ENCODE peak calls at places on chromosomes 11 and 22, in nine cellular contexts. O, L, W, B, H, K, A, G and U are unnamed samples.

GRCh38 chr11:112477929-112478317 is 217.3 kb upstream of the PLET1 start:
- DNase-seq in K (no peak), A (no peak), O (no peak), L (no peak), H (no peak), B (no peak), W (no peak), G (no peak), U (no peak)

GRCh38 chr11:132685174-132685611 is 847.1 kb downstream of the OPCML start:
- DNase-seq in G (no peak), A (peak), O (no peak), H (no peak), B (no peak), L (no peak), W (no peak), K (no peak), U (no peak)

GRCh38 chr22:39212721-39213376 is 31.9 kb downstream of the PDGFB start:
- DNase-seq in O (peak), W (no peak), H (no peak), K (peak), B (peak), A (no peak), L (no peak), G (no peak), U (peak)

GRCh38 chr11:61281581-61282250 is 13.4 kb downstream of the VWCE start:
- DNase-seq in H (no peak), W (no peak), G (peak), O (peak), L (peak), K (peak), A (no peak), B (no peak), U (no peak)

GRCh38 chr11:27563201-27563600 is 56.6 kb upstream of the LIN7C start:
- DNase-seq in H (no peak), K (no peak), W (no peak), A (peak), O (no peak), B (no peak), G (no peak), L (no peak), U (no peak)

GRCh38 chr11:74647404-74647803 is 55.0 kb downstream of the POLD3 start:
- DNase-seq in L (no peak), A (peak), G (no peak), K (no peak), O (no peak), W (no peak), H (no peak), B (no peak), U (no peak)

GRCh38 chr11:120209750-120210650 is 832 bp upstream of the OAF start:
- DNase-seq in L (no peak), A (no peak), K (no peak), O (no peak), W (no peak), H (no peak), G (no peak), B (no peak), U (no peak)

GRCh38 chr11:17760102-17761029 is 25.8 kb downstream of the KCNC1 start:
- DNase-seq in H (no peak), B (no peak), L (peak), G (peak), O (peak), K (peak), W (peak), A (peak), U (no peak)

GRCh38 chr11:10305964-10306918 is 1.4 kb downstream of the ADM start:
- DNase-seq in K (no peak), G (peak), W (peak), L (peak), A (peak), B (peak), O (no peak), H (no peak), U (peak)

GRCh38 chr11:944711-945470 is 19.2 kb downstream of the AP2A2 start:
- DNase-seq in G (no peak), O (no peak), B (no peak), K (no peak), L (no peak), A (peak), H (no peak), W (no peak), U (no peak)

GRCh38 chr11:17755891-17756290 is 21.3 kb downstream of the KCNC1 start:
- DNase-seq in G (no peak), H (no peak), O (no peak), L (no peak), W (no peak), B (no peak), K (no peak), A (no peak), U (no peak)

GRCh38 chr11:92393218-92393617 is 168.6 kb downstream of the FAT3 start:
- DNase-seq in K (no peak), W (no peak), A (no peak), H (no peak), B (no peak), O (no peak), G (no peak), L (no peak), U (no peak)

GRCh38 chr22:25048659-25049657 is 96.4 kb downstream of the KIAA1671 start:
- DNase-seq in H (peak), B (peak), L (peak), A (peak), O (peak), K (peak), W (peak), G (peak), U (peak)

GRCh38 chr11:125174057-125174456 is 9.5 kb downstream of the PKNOX2 start:
- DNase-seq in L (no peak), O (no peak), A (no peak), W (no peak), B (no peak), G (no peak), H (no peak), K (no peak), U (no peak)

GRCh38 chr22:32080904-32081303 is 37.8 kb downstream of the SLC5A1 start:
- DNase-seq in A (peak), W (no peak), L (peak), G (peak), H (no peak), O (peak), B (no peak), K (peak), U (no peak)

GRCh38 chr11:10386361-10386760 is 68.7 kb upstream of the AMPD3 start:
- DNase-seq in K (no peak), G (no peak), H (no peak), A (no peak), B (no peak), O (no peak), L (no peak), W (no peak), U (no peak)

GRCh38 chr11:44189986-44190882 is 94.8 kb downstream of the EXT2 start:
- DNase-seq in K (no peak), A (no peak), G (no peak), W (no peak), B (no peak), O (no peak), H (no peak), L (no peak), U (no peak)

GRCh38 chr22:20319041-20319744 is 667 bp downstream of the DGCR6L start:
- DNase-seq in A (no peak), G (no peak), L (peak), O (peak), B (peak), W (no peak), H (no peak), K (no peak), U (peak)

GRCh38 chr22:39313258-39314001 is 6.0 kb downstream of the RPL3 start:
- DNase-seq in W (no peak), O (no peak), B (no peak), G (no peak), K (no peak), L (no peak), H (no peak), A (no peak), U (no peak)

GRCh38 chr22:29517215-29517908 is 36.2 kb downstream of the THOC5 start:
- DNase-seq in B (no peak), H (peak), G (no peak), A (no peak), K (no peak), L (peak), W (peak), O (no peak), U (no peak)

GRCh38 chr11:34603129-34604001 is 17.5 kb upstream of the EHF start:
- DNase-seq in G (no peak), B (no peak), L (no peak), H (no peak), O (peak), W (no peak), K (no peak), A (no peak), U (no peak)

GRCh38 chr11:132504501-132505041 is 1027.7 kb downstream of the OPCML start:
- DNase-seq in W (no peak), G (no peak), A (no peak), H (no peak), L (no peak), K (no peak), O (no peak), B (no peak), U (no peak)

GRCh38 chr11:38582151-38582550 is 1984.1 kb upstream of the RAG2 start:
- DNase-seq in W (no peak), H (no peak), B (no peak), A (no peak), K (no peak), L (no peak), O (no peak), G (no peak), U (no peak)

GRCh38 chr22:39240841-39241631 is 3.7 kb downstream of the PDGFB start:
- DNase-seq in A (no peak), B (peak), H (peak), O (peak), L (peak), G (peak), K (peak), W (peak), U (peak)

GRCh38 chr11:93603225-93603624 is 58.3 kb upstream of the CEP295 start:
- DNase-seq in W (no peak), B (no peak), K (no peak), G (no peak), L (no peak), A (no peak), O (no peak), H (no peak), U (no peak)

GRCh38 chr11:100682247-100682969 is 4.7 kb upstream of the ARHGAP42 start:
- DNase-seq in K (peak), B (no peak), H (no peak), O (no peak), A (peak), L (no peak), W (no peak), G (no peak), U (no peak)

GRCh38 chr22:20116376-20116950 is 559 bp downstream of the RANBP1 start:
- DNase-seq in G (no peak), W (no peak), B (no peak), K (no peak), L (no peak), O (peak), H (no peak), A (no peak), U (no peak)

GRCh38 chr11:19628018-19628417 is 84.6 kb upstream of the NAV2 start:
- DNase-seq in G (peak), H (peak), O (no peak), L (no peak), A (peak), K (no peak), B (peak), W (peak), U (peak)

GRCh38 chr11:76596652-76597051 is 73.9 kb downstream of the LRRC32 start:
- DNase-seq in B (no peak), K (no peak), W (no peak), O (no peak), A (no peak), H (peak), L (no peak), G (no peak), U (no peak)

GRCh38 chr11:72782081-72782920 is 11.5 kb downstream of the STARD10 start:
- DNase-seq in H (no peak), A (no peak), B (no peak), G (peak), K (no peak), O (no peak), L (peak), W (no peak), U (no peak)
- H3K4me3 ChIP-seq in H (peak), A (peak), B (peak), G (no peak), K (peak), O (peak), L (peak), W (peak), U (no peak)

DNA sequence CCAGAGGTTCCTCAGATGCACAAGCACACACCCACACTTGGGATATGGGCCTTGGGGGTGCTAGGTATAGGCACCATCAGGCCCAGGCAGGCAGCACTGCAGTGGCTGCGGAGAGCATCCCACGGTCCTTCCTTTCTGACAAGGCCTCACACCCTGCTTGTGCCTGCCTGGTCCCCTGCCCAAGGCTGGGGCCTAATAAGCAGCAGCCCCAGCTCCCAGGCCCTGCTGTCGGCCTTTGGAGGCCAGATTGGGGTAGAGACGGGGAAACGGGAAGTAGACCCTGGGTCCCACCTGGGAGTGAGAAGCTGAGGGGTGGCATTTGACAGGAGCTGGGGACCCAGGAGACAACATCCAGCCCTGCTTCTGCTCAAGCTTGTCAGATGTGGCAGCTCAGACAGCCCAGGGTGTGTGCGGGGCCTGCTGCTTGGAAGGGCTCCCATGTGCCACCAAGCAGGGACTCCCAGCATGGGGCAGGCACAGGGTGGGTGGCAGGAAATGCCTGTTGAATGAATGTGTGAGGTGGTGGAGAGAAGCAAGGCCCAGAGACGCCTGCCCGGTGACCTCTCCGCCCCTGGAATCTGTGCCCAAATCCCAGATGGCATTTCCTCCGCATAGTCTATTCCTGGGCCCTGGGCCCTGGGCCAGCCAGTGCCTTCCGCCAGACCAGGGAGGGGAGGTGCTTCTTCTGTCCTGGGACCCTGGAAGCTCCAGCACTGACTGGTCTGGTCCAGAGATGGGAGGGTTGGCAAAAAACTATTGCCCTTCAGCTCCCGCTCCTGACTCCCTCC is 3.5 kb downstream of the CST6 start:
- DNase-seq in O (no peak), W (peak), B (no peak), G (no peak), L (no peak), K (peak), A (no peak), H (no peak), U (no peak)
- TF ChIP-seq POLR2A in O (no peak), W (no peak), B (no peak), G (no peak), L (no peak), K (no peak), A (no peak), H (no peak), U (no peak)

DNA sequence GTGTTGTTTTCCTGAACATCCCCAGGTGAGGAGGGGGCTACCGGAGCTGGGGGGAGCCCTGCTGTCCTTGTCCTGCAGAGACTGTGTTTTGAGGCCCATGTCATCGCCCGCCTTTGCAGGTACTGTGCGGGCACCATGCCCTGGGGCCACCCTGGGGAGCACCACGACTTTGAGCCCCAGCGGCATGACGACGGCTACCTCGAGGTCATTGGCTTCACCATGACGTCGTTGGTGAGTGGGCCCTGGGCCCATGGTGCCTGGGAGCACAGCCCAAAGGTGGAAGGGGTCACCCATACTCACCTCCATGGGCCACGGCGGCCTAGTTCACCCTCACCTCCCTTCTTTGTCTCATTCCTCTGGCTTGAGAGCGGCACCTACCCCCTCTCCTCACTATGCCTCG is 6.7 kb upstream of the MDK start:
- DNase-seq in A (no peak), G (no peak), O (no peak), H (no peak), L (no peak), W (no peak), K (no peak), B (no peak), U (no peak)
- H3K4me3 ChIP-seq in A (no peak), G (no peak), O (no peak), H (no peak), L (no peak), W (no peak), K (no peak), B (no peak), U (no peak)

GRCh38 chr11:73629907-73630306 is 16.5 kb upstream of the PLEKHB1 start:
- DNase-seq in L (no peak), G (no peak), K (no peak), B (no peak), O (no peak), H (no peak), W (no peak), A (no peak), U (no peak)

GRCh38 chr11:73636249-73636648 is 10.1 kb upstream of the PLEKHB1 start:
- DNase-seq in B (no peak), W (no peak), H (no peak), G (no peak), L (no peak), A (no peak), O (no peak), K (no peak), U (no peak)

GRCh38 chr11:73637012-73637411 is 9.4 kb upstream of the PLEKHB1 start:
- DNase-seq in W (no peak), L (no peak), H (no peak), A (no peak), G (no peak), O (no peak), B (no peak), K (no peak), U (no peak)

GRCh38 chr11:73633999-73634398 is 12.4 kb upstream of the PLEKHB1 start:
- DNase-seq in L (no peak), B (no peak), O (no peak), A (no peak), H (no peak), W (no peak), K (no peak), G (no peak), U (no peak)

GRCh38 chr11:73632996-73633395 is 13.4 kb upstream of the PLEKHB1 start:
- DNase-seq in G (no peak), W (no peak), L (no peak), H (no peak), O (no peak), B (no peak), A (no peak), K (no peak), U (no peak)
- TF ChIP-seq POLR2A in G (no peak), W (no peak), L (no peak), H (no peak), O (no peak), B (no peak), A (no peak), K (no peak), U (no peak)

GRCh38 chr22:42994917-42995562 is 19.9 kb downstream of the PACSIN2 start:
- DNase-seq in L (peak), W (no peak), H (no peak), A (peak), K (no peak), G (peak), B (peak), O (no peak), U (peak)
- H3K4me3 ChIP-seq in L (peak), W (peak), H (peak), A (peak), K (no peak), G (no peak), B (peak), O (no peak), U (no peak)

DNA sequence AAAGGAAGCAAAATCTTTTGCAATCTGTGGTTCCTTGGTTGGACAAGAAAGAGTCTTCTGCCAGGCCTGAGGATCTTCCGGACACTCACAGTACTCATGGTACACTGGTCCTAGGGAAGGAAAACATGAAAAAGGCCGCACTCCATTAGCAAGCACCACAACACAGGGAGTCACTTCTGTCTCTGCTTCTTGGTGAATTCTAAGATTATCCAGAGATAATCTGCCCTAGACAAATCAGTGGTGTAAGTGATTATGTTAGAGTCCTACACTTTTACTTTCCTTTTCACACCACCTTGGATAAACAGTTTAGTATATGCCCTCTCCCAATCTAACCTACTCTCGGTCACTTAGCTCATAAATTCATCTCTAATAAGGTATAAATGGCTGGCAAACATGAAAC is 11.9 kb downstream of the POGLUT3 start:
- DNase-seq in O (no peak), L (no peak), G (no peak), A (no peak), H (no peak), K (no peak), W (no peak), B (no peak), U (no peak)
- TF ChIP-seq POLR2A in O (no peak), L (no peak), G (no peak), A (no peak), H (no peak), K (no peak), W (no peak), B (no peak), U (no peak)

GRCh38 chr11:24833598-24833997 is 336.7 kb downstream of the LUZP2 start:
- DNase-seq in H (no peak), W (no peak), A (no peak), K (no peak), O (no peak), B (no peak), G (no peak), L (no peak), U (no peak)

GRCh38 chr11:24842308-24842707 is 345.5 kb downstream of the LUZP2 start:
- DNase-seq in L (no peak), W (no peak), H (no peak), B (no peak), G (no peak), A (no peak), K (no peak), O (no peak), U (no peak)

DNA sequence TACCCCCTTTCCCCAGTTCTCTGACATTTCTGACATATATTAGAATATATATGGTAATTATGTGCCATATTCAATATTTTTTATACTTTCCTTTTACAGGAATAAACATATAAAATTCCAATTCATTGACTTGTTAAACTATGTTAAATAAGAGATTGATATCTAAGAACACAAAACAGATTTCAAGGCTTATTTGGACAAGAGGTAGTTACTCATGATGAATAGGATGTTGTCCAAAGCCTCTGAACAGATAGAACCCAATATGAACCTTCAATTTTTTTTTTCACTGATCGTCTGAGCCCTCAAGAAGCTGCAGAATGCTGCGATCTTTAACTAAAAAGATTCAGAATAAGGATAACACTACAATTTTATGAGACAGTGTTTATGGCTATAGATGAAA is 340.3 kb downstream of the LUZP2 start:
- DNase-seq in W (no peak), H (no peak), L (no peak), K (no peak), A (no peak), O (no peak), G (no peak), B (no peak), U (no peak)
- H3K4me3 ChIP-seq in W (no peak), H (no peak), L (no peak), K (no peak), A (no peak), O (no peak), G (no peak), B (no peak), U (no peak)